ENCODE peak calls at places on chromosomes 13 and 19, in four cellular contexts. T is OCI-LY7, F is left ventricle myocardium inferior, N is cardiac muscle cell. Z is an unnamed sample. For H3K4me1, the result is how much of the 10 kb centered on the place peaks cover.

GRCh38 chr19:6228523-6229215 is 51.1 kb downstream of the MLLT1 start:
- DNase-seq in T (no peak), F (no peak), N (no peak), Z (peak)

GRCh38 chr13:75685239-75685697 is 49.1 kb downstream of the LMO7 start:
- DNase-seq in T (no peak), F (no peak), N (peak), Z (no peak)

GRCh38 chr19:37874784-37875183 is 31.6 kb downstream of the WDR87 start:
- DNase-seq in T (no peak), F (no peak), N (no peak), Z (no peak)

GRCh38 chr13:31884556-31884955 is 145.2 kb downstream of the RXFP2 start:
- DNase-seq in T (no peak), F (no peak), N (no peak), Z (no peak)

GRCh38 chr19:19527674-19528625 is 761 bp upstream of the YJEFN3 start:
- DNase-seq in T (no peak), F (no peak), N (no peak), Z (no peak)

GRCh38 chr13:76293751-76294150 is 592.5 kb downstream of the KCTD12 start:
- DNase-seq in T (no peak), F (no peak), N (peak), Z (no peak)

GRCh38 chr13:53098455-53098854 is 69.8 kb downstream of the OLFM4 start:
- DNase-seq in T (no peak), F (no peak), N (no peak), Z (no peak)

GRCh38 chr13:97133955-97134354 is 88.2 kb upstream of the MBNL2 start:
- DNase-seq in T (no peak), F (no peak), N (no peak), Z (no peak)

GRCh38 chr13:98252931-98253470 is 75.9 kb upstream of the RNF113B start:
- DNase-seq in T (no peak), F (no peak), N (peak), Z (no peak)

GRCh38 chr13:76455960-76456359 is 430.2 kb downstream of the KCTD12 start:
- DNase-seq in T (no peak), F (no peak), N (peak), Z (no peak)

GRCh38 chr19:55452381-55453325 is 8.8 kb downstream of the ISOC2 start:
- DNase-seq in T (peak), F (peak), N (peak), Z (no peak)

GRCh38 chr19:5130371-5131030 is 161.6 kb downstream of the KDM4B start:
- DNase-seq in T (peak), F (no peak), N (no peak), Z (no peak)

GRCh38 chr13:46146898-46147297 is 35.1 kb downstream of the LCP1 start:
- DNase-seq in T (no peak), F (no peak), N (peak), Z (no peak)

GRCh38 chr13:26716984-26717383 is 43.6 kb downstream of the GPR12 start:
- DNase-seq in T (no peak), F (no peak), N (no peak), Z (no peak)

GRCh38 chr13:46641274-46642081 is 88.5 kb downstream of the LRCH1 start:
- DNase-seq in T (no peak), F (peak), N (peak), Z (no peak)

GRCh38 chr19:21022996-21023395 is 2.5 kb downstream of the ZNF430 start:
- DNase-seq in T (no peak), F (no peak), N (peak), Z (no peak)

GRCh38 chr13:49419292-49419691 is 24.6 kb downstream of the CAB39L start:
- DNase-seq in T (no peak), F (no peak), N (no peak), Z (no peak)

GRCh38 chr13:67045357-67045756 is 184.8 kb downstream of the PCDH9 start:
- DNase-seq in T (no peak), F (no peak), N (no peak), Z (no peak)

GRCh38 chr13:98364648-98365047 is 187.6 kb upstream of the RNF113B start:
- DNase-seq in T (no peak), F (no peak), N (no peak), Z (no peak)

GRCh38 chr19:33085570-33086128 is 4.7 kb downstream of the GPATCH1 start:
- DNase-seq in T (no peak), F (no peak), N (no peak), Z (no peak)

GRCh38 chr13:36420437-36420891 is 11.8 kb upstream of the CCNA1 start:
- DNase-seq in T (peak), F (peak), N (peak), Z (peak)

GRCh38 chr13:68056816-68057710 is 826.9 kb upstream of the PCDH9 start:
- DNase-seq in T (peak), F (no peak), N (peak), Z (no peak)

GRCh38 chr19:32357720-32358119 is 12.3 kb downstream of the ZNF507 start:
- DNase-seq in T (no peak), F (no peak), N (peak), Z (no peak)

GRCh38 chr19:30222428-30222873 is 149.7 kb upstream of the ZNF536 start:
- DNase-seq in T (no peak), F (no peak), N (no peak), Z (no peak)

GRCh38 chr13:91247768-91248167 is 99.7 kb upstream of the MIR17HG start:
- DNase-seq in T (peak), F (no peak), N (peak), Z (no peak)

GRCh38 chr19:9178901-9179300 is at the start of gene OR7D2:
- DNase-seq in T (no peak), F (no peak), N (no peak), Z (no peak)

GRCh38 chr13:75402787-75403186 is 79.2 kb downstream of the TBC1D4 start:
- DNase-seq in T (no peak), F (peak), N (no peak), Z (no peak)

GRCh38 chr19:18098891-18099622 is 1.5 kb downstream of the MAST3 start:
- DNase-seq in T (peak), F (no peak), N (no peak), Z (peak)
- H3K4me3 ChIP-seq in T (peak), F (no peak), N (no peak), Z (peak)

GRCh38 chr13:33272531-33273124 is 12.9 kb downstream of the STARD13 start:
- DNase-seq in T (no peak), F (no peak), N (no peak), Z (no peak)

GRCh38 chr13:33275916-33276315 is 9.6 kb downstream of the STARD13 start:
- DNase-seq in T (no peak), F (no peak), N (peak), Z (no peak)

GRCh38 chr13:33276581-33276980 is 9.0 kb downstream of the STARD13 start:
- DNase-seq in T (no peak), F (no peak), N (peak), Z (no peak)

GRCh38 chr13:33271759-33272158 is 13.8 kb downstream of the STARD13 start:
- DNase-seq in T (no peak), F (no peak), N (no peak), Z (no peak)

DNA sequence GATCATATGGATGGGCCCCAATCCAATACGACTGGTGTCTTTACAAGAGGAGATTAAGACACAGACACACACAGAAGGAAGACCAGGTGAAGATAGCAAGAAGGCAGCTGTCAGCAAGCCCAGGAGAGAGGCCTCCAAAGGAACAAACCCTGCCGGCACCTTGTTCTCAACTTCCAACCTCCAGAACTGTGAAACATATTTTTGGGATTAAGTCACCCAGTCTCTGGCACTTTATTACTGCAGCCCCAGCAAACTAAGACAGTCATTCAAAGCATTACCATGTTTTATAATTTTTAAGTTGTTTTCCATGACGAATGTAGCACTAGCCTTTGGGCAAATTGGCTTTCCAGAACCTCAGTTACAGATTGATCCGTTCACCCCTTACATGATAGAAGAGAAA is 11.3 kb downstream of the STARD13 start:
- DNase-seq in T (no peak), F (no peak), N (no peak), Z (no peak)
- H3K4me1 ChIP-seq in T (under half), F (half or more), N (under half), Z (half or more)

GRCh38 chr13:109789262-109789661 is 2.9 kb upstream of the IRS2 start:
- DNase-seq in T (no peak), F (no peak), N (no peak), Z (no peak)
- H3K27ac ChIP-seq in T (no peak), F (peak), N (no peak), Z (no peak)

DNA sequence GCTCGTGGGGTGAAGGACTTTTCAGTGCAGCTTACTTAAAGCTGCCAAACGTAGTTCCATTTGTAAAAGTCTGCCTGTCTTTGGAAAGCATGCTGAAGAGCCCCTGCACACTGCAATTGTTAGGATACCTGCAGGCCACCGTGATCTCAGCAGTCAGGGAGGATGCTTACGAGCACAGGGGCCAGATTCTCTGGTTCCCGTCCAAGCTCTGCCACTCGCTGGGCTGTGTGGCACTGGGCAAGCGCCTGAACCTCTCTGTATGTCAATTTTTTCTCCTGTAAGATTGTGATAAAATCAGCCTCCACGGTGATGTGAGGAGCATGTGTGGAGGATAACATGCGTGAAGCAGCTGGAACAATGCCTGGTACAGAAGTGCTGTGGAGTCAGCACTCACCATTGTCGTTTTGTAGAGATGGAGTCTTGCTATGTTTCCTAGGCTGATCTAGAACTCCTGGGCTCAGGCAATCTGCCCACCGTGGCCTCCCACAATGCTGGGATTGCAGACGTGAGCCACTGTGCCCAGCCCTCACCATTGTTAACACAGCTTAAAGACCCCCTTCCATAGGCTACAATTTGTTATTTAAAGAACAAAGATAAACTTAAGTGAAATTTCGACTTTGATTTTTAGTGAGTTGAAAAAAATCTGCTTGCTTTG is 3.5 kb downstream of the ADPRHL1 start:
- DNase-seq in T (no peak), F (no peak), N (no peak), Z (no peak)
- H3K4me3 ChIP-seq in T (peak), F (peak), N (no peak), Z (peak)

DNA sequence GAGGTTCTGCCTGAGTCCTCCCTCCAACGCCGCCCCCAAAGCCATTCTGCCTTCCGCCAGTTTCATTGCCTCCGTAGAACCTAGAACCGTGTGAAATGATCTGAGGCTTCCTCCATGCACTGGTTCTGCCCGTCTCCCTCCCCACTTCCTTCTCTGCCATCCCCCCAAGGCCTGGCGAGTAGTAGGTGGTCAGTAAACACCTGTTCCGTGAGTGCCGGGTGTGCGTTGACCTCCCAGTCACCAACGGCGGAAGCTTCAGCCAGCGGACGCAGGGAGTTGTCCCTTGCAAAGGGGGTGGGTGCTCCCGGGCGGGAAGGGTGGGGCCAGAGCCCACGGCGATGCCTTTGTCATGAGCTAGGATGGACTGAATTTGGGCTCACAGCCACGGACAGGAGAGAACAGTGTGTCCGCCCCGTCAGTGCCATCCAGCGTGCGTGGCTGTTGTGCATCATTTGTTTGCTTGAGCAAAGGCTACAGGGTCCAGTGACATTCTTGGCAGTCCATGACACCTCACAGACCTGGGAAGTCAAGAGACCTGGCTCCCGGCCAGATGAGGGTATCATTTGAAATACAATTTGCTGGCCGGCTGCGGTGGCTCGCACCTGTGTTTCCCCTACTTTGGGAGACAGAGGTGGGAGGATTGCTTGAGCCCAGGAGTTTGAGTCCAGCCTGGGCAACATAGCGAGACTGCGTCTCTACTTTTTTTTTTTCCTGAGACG is 43.1 kb downstream of the NFIC start:
- DNase-seq in T (no peak), F (peak), N (no peak), Z (no peak)
- H3K4me1 ChIP-seq in T (under half), F (half or more), N (under half), Z (under half)

DNA sequence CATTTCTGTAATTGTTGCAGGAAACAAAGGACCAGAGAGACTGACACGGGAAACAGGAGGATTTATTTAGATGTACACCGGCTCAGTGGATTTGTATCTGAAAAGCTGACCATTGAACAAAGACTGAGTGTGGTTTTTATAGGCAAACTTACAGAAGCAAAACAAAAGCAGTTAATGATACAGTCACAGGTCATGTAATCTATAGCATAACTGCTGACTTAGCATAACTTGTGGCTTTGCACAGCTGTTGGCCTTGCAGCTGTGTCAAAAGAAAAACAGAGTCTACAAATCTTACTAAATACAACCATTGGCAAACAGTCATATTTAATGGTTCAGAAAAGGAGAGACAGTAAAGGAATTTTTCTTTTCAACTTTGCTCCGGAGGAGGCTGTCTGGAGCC is 2.3 kb upstream of the ILF3 start:
- DNase-seq in T (peak), F (no peak), N (no peak), Z (no peak)
- H3K27ac ChIP-seq in T (peak), F (no peak), N (no peak), Z (no peak)

DNA sequence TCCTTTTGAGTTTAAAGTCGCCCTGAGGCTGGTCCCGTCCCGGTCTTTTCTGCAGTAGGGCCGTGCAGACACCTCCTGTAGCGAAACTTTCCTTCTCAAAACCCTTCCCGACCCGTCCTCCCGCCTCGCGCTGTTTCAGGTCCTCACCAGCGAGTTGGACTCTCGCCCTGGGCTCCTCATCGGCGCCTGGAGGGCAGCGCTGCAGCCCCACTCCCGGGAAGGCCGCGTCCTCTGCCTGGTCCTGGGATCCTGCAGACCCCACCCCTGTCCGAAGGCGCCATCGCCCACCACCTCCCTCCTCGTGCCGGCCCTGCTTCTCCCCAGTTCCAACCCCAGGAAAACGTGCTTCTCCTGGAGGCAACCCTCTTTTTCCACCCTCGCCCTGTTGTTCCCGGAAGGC is 15.0 kb downstream of the ZNF701 start:
- DNase-seq in T (no peak), F (no peak), N (no peak), Z (no peak)
- H3K4me3 ChIP-seq in T (no peak), F (peak), N (no peak), Z (peak)

GRCh38 chr19:11890634-11891033 is 3.1 kb downstream of the ZNF69 start:
- DNase-seq in T (no peak), F (no peak), N (no peak), Z (no peak)

GRCh38 chr19:11887618-11888531 is at the start of gene ZNF69:
- DNase-seq in T (peak), F (peak), N (peak), Z (peak)

GRCh38 chr19:11881151-11881800 is 6.3 kb upstream of the ZNF69 start:
- DNase-seq in T (peak), F (peak), N (peak), Z (peak)

GRCh38 chr19:11887247-11887617 is 350 bp upstream of the ZNF69 start:
- DNase-seq in T (peak), F (no peak), N (no peak), Z (no peak)
- H3K4me1 ChIP-seq in T (under half), F (under half), N (under half), Z (under half)

GRCh38 chr13:50742353-50742752 is 101.1 kb downstream of the DLEU7 start:
- DNase-seq in T (no peak), F (no peak), N (no peak), Z (no peak)
- H3K27ac ChIP-seq in T (no peak), F (no peak), N (no peak), Z (no peak)

GRCh38 chr13:80341771-80342271 is 895 bp upstream of the SPRY2 start:
- DNase-seq in T (no peak), F (peak), N (peak), Z (peak)

GRCh38 chr13:80339841-80340642 is 884 bp downstream of the SPRY2 start:
- DNase-seq in T (no peak), F (peak), N (peak), Z (peak)

GRCh38 chr13:80341098-80341701 is at the start of gene SPRY2:
- DNase-seq in T (no peak), F (peak), N (peak), Z (peak)

GRCh38 chr13:80339578-80339840 is 1.4 kb downstream of the SPRY2 start:
- DNase-seq in T (no peak), F (no peak), N (no peak), Z (no peak)

GRCh38 chr13:80340643-80341097 is 256 bp downstream of the SPRY2 start:
- DNase-seq in T (no peak), F (no peak), N (peak), Z (no peak)
- H3K4me3 ChIP-seq in T (no peak), F (peak), N (peak), Z (peak)